ENCODE peak calls at places on chromosomes 1 and 21, in nine cellular contexts. L is A673, N is MM.1S, E is endothelial cell, X is HFF-Myc, Y is foreskin fibroblast, T is Calu3, F is PC-3, V is nephron progenitor cell. A is an unnamed sample.

GRCh38 chr1:62271932-62272728 is 47.1 kb downstream of the KANK4 start:
- DNase-seq in L (peak), N (no peak), E (peak), X (peak), Y (no peak), T (no peak), F (no peak), V (no peak), A (peak)

GRCh38 chr21:43645414-43645891 is 13.8 kb downstream of the HSF2BP start:
- DNase-seq in L (peak), N (peak), E (peak), X (peak), Y (no peak), T (peak), F (peak), V (peak), A (peak)

GRCh38 chr1:38586993-38587646 is 272.5 kb downstream of the RRAGC start:
- DNase-seq in L (peak), N (peak), E (peak), X (no peak), Y (no peak), T (peak), F (peak), V (peak), A (peak)

GRCh38 chr1:23246274-23246673 is 29.0 kb upstream of the HTR1D start:
- DNase-seq in L (no peak), N (no peak), E (no peak), X (no peak), Y (no peak), T (no peak), F (peak), V (no peak), A (no peak)

GRCh38 chr1:15958111-15958510 is 17.8 kb downstream of the ZBTB17 start:
- DNase-seq in L (no peak), N (no peak), E (no peak), X (no peak), Y (no peak), T (no peak), F (no peak), V (no peak), A (no peak)

GRCh38 chr21:42983102-42983501 is 8.7 kb downstream of the PKNOX1 start:
- DNase-seq in L (no peak), N (peak), E (no peak), X (no peak), Y (no peak), T (no peak), F (peak), V (no peak), A (peak)

GRCh38 chr1:208004851-208005250 is 93.9 kb upstream of the CD34 start:
- DNase-seq in L (no peak), N (no peak), E (no peak), X (no peak), Y (no peak), T (no peak), F (no peak), V (no peak), A (no peak)

GRCh38 chr1:111570781-111571181 is 48.8 kb upstream of the RAP1A start:
- DNase-seq in L (peak), N (no peak), E (peak), X (no peak), Y (no peak), T (no peak), F (peak), V (peak), A (peak)

GRCh38 chr1:197982266-197982665 is 65.1 kb downstream of the LHX9 start:
- DNase-seq in L (no peak), N (no peak), E (no peak), X (no peak), Y (no peak), T (no peak), F (no peak), V (no peak), A (no peak)

GRCh38 chr1:32337855-32338636 is 2.0 kb upstream of the MARCKSL1 start:
- DNase-seq in L (no peak), N (peak), E (no peak), X (no peak), Y (no peak), T (peak), F (peak), V (no peak), A (peak)

GRCh38 chr1:89607888-89608626 is 24.9 kb upstream of the LRRC8C start:
- DNase-seq in L (no peak), N (no peak), E (no peak), X (no peak), Y (no peak), T (no peak), F (no peak), V (no peak), A (peak)

GRCh38 chr1:219324171-219324570 is 150.5 kb downstream of the LYPLAL1 start:
- DNase-seq in L (no peak), N (no peak), E (no peak), X (no peak), Y (no peak), T (no peak), F (no peak), V (no peak), A (no peak)

GRCh38 chr1:117335376-117336086 is 31.7 kb upstream of the MAN1A2 start:
- DNase-seq in L (no peak), N (no peak), E (no peak), X (no peak), Y (no peak), T (no peak), F (no peak), V (no peak), A (no peak)

GRCh38 chr1:224929335-224930237 is at the start of gene DNAH14:
- DNase-seq in L (peak), N (peak), E (peak), X (peak), Y (peak), T (peak), F (peak), V (peak), A (peak)

GRCh38 chr1:221740260-221740830 is 1.5 kb downstream of the DUSP10 start:
- DNase-seq in L (no peak), N (no peak), E (no peak), X (no peak), Y (no peak), T (peak), F (no peak), V (no peak), A (no peak)

GRCh38 chr1:172826096-172826741 is 167.3 kb downstream of the FASLG start:
- DNase-seq in L (peak), N (peak), E (no peak), X (peak), Y (peak), T (peak), F (peak), V (no peak), A (peak)

GRCh38 chr1:110339427-110340206 is 440 bp downstream of the RBM15 start:
- DNase-seq in L (peak), N (peak), E (peak), X (no peak), Y (peak), T (peak), F (peak), V (peak), A (peak)
- TF ChIP-seq CTCF in L (peak), N (peak), E (no peak), X (peak), Y (peak), T (no peak), F (peak), V (peak), A (no peak)

GRCh38 chr1:4172659-4173599 is 272.9 kb upstream of the C1orf174 start:
- DNase-seq in L (peak), N (peak), E (no peak), X (no peak), Y (no peak), T (no peak), F (peak), V (no peak), A (peak)
- TF ChIP-seq CTCF in L (peak), N (peak), E (no peak), X (no peak), Y (no peak), T (no peak), F (no peak), V (no peak), A (peak)

GRCh38 chr1:245156736-245157505 is 2.1 kb downstream of the KIF26B start:
- DNase-seq in L (no peak), N (no peak), E (peak), X (no peak), Y (no peak), T (peak), F (peak), V (peak), A (peak)
- TF ChIP-seq CTCF in L (no peak), N (no peak), E (no peak), X (no peak), Y (no peak), T (no peak), F (no peak), V (no peak), A (peak)

DNA sequence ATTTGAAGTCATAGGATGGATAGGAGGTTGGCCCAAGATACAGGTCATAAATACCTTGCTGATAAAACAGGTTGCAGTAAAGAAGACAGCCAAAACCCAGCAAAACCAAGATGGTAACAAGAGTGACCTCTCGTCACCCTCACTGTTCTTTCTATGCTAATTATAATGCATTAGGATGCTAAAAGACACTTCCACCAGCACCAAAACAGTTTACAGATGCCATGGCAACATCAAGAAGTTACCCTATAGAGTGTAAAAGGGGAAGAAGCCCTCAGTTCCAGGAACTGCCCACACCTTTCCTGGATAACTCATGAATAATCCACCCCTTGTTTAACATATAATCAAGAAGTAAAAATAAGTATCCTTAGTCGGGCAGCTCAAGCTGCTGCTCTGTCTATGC is 671.9 kb downstream of the PTPRC start:
- DNase-seq in L (no peak), N (no peak), E (no peak), X (no peak), Y (no peak), T (no peak), F (no peak), V (no peak), A (no peak)
- TF ChIP-seq CTCF in L (no peak), N (no peak), E (no peak), X (no peak), Y (no peak), T (no peak), F (no peak), V (no peak), A (no peak)

GRCh38 chr21:30962013-30962412 is 76.3 kb downstream of the KRTAP19-8 start:
- DNase-seq in L (no peak), N (no peak), E (no peak), X (no peak), Y (no peak), T (no peak), F (peak), V (no peak), A (no peak)
- TF ChIP-seq CTCF in L (peak), N (no peak), E (peak), X (no peak), Y (no peak), T (no peak), F (peak), V (peak), A (no peak)

GRCh38 chr1:59804301-59804700 is 10.4 kb upstream of the HOOK1 start:
- DNase-seq in L (no peak), N (no peak), E (no peak), X (no peak), Y (no peak), T (no peak), F (no peak), V (no peak), A (no peak)

GRCh38 chr1:59805564-59805963 is 9.2 kb upstream of the HOOK1 start:
- DNase-seq in L (no peak), N (no peak), E (no peak), X (no peak), Y (no peak), T (no peak), F (no peak), V (no peak), A (no peak)

GRCh38 chr1:59803458-59804038 is 11.2 kb upstream of the HOOK1 start:
- DNase-seq in L (no peak), N (no peak), E (no peak), X (no peak), Y (no peak), T (no peak), F (no peak), V (no peak), A (no peak)
- TF ChIP-seq CTCF in L (no peak), N (no peak), E (no peak), X (no peak), Y (no peak), T (no peak), F (no peak), V (no peak), A (no peak)

GRCh38 chr1:100279358-100279923 is 13.4 kb downstream of the RTCA start:
- DNase-seq in L (no peak), N (no peak), E (no peak), X (no peak), Y (no peak), T (no peak), F (no peak), V (no peak), A (no peak)

GRCh38 chr1:100279954-100280682 is 14.1 kb downstream of the RTCA start:
- DNase-seq in L (no peak), N (no peak), E (no peak), X (no peak), Y (no peak), T (no peak), F (no peak), V (no peak), A (no peak)

DNA sequence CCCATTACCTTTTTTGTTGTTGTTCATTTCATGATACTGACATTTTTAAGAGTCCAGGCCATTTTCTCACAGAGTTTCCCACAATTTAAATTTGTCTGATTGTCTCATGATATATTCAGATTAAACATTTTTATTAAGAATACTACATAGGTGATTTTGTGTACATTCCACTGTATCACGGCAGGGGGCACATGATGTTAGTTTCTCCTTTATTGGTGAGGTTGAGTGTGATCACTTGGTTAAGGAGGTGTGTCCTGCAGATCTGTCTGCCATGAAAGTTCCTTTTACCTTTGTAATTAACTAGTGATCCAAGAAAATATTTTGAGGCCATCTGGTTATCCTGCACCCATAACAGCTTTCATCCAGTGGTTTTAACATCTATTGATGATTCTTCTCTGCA is 11.8 kb downstream of the RTCA start:
- DNase-seq in L (no peak), N (peak), E (no peak), X (no peak), Y (no peak), T (peak), F (no peak), V (no peak), A (peak)
- TF ChIP-seq CTCF in L (no peak), N (no peak), E (no peak), X (no peak), Y (no peak), T (no peak), F (no peak), V (no peak), A (no peak)